ENCODE peak calls at places on chromosomes 4 and X, in eight cellular contexts. One of them, this sample, is unnamed.

GRCh38 chr4:139988863-139989765 is 164.9 kb downstream of the MAML3 start:
- DNase-seq in DND-41: no peak
- DNase-seq in fibroblast of lung: peak
- DNase-seq in pancreas: no peak
- DNase-seq in natural killer cell: no peak
- DNase-seq in left lung: peak
- DNase-seq in RWPE1: peak
- DNase-seq in kidney epithelial cell: peak
- DNase-seq in this sample: peak

GRCh38 chrX:13092455-13092941 is 48.1 kb upstream of the FAM9C start:
- DNase-seq in DND-41: peak
- DNase-seq in fibroblast of lung: no peak
- DNase-seq in pancreas: peak
- DNase-seq in natural killer cell: peak
- DNase-seq in left lung: peak
- DNase-seq in RWPE1: no peak
- DNase-seq in kidney epithelial cell: no peak
- DNase-seq in this sample: peak

GRCh38 chr4:174828845-174829701 is at the start of gene GLRA3:
- DNase-seq in DND-41: peak
- DNase-seq in fibroblast of lung: peak
- DNase-seq in pancreas: peak
- DNase-seq in natural killer cell: no peak
- DNase-seq in left lung: peak
- DNase-seq in RWPE1: peak
- DNase-seq in kidney epithelial cell: peak
- DNase-seq in this sample: peak

GRCh38 chrX:68332156-68332823 is 101.0 kb downstream of the OPHN1 start:
- DNase-seq in DND-41: no peak
- DNase-seq in fibroblast of lung: peak
- DNase-seq in pancreas: no peak
- DNase-seq in natural killer cell: no peak
- DNase-seq in left lung: no peak
- DNase-seq in RWPE1: no peak
- DNase-seq in kidney epithelial cell: no peak
- DNase-seq in this sample: no peak

GRCh38 chr4:113919145-113919544 is 60.3 kb downstream of the ARSJ start:
- DNase-seq in DND-41: no peak
- DNase-seq in fibroblast of lung: no peak
- DNase-seq in pancreas: no peak
- DNase-seq in natural killer cell: no peak
- DNase-seq in left lung: no peak
- DNase-seq in RWPE1: no peak
- DNase-seq in kidney epithelial cell: no peak
- DNase-seq in this sample: no peak

GRCh38 chrX:150848914-150849365 is 49.5 kb downstream of the CD99L2 start:
- DNase-seq in DND-41: no peak
- DNase-seq in fibroblast of lung: no peak
- DNase-seq in pancreas: peak
- DNase-seq in natural killer cell: no peak
- DNase-seq in left lung: peak
- DNase-seq in RWPE1: no peak
- DNase-seq in kidney epithelial cell: peak
- DNase-seq in this sample: peak

GRCh38 chr4:5462896-5463295 is 245.5 kb downstream of the EVC2 start:
- DNase-seq in DND-41: no peak
- DNase-seq in fibroblast of lung: no peak
- DNase-seq in pancreas: no peak
- DNase-seq in natural killer cell: no peak
- DNase-seq in left lung: no peak
- DNase-seq in RWPE1: no peak
- DNase-seq in kidney epithelial cell: no peak
- DNase-seq in this sample: no peak

GRCh38 chrX:46912673-46913491 is 661 bp downstream of the JADE3 start:
- DNase-seq in DND-41: peak
- DNase-seq in fibroblast of lung: peak
- DNase-seq in pancreas: peak
- DNase-seq in natural killer cell: peak
- DNase-seq in left lung: peak
- DNase-seq in RWPE1: no peak
- DNase-seq in kidney epithelial cell: no peak
- DNase-seq in this sample: peak

GRCh38 chr4:40515037-40515397 is 114.6 kb downstream of the RBM47 start:
- DNase-seq in DND-41: no peak
- DNase-seq in fibroblast of lung: peak
- DNase-seq in pancreas: no peak
- DNase-seq in natural killer cell: no peak
- DNase-seq in left lung: no peak
- DNase-seq in RWPE1: peak
- DNase-seq in kidney epithelial cell: peak
- DNase-seq in this sample: no peak

GRCh38 chrX:139759637-139760036 is 51.7 kb upstream of the MCF2 start:
- DNase-seq in DND-41: no peak
- DNase-seq in fibroblast of lung: peak
- DNase-seq in pancreas: no peak
- DNase-seq in natural killer cell: no peak
- DNase-seq in left lung: no peak
- DNase-seq in RWPE1: no peak
- DNase-seq in kidney epithelial cell: no peak
- DNase-seq in this sample: peak

GRCh38 chrX:104430720-104431119 is 135.3 kb upstream of the IL1RAPL2 start:
- DNase-seq in DND-41: no peak
- DNase-seq in fibroblast of lung: no peak
- DNase-seq in pancreas: no peak
- DNase-seq in natural killer cell: no peak
- DNase-seq in left lung: no peak
- DNase-seq in RWPE1: peak
- DNase-seq in kidney epithelial cell: no peak
- DNase-seq in this sample: no peak

GRCh38 chrX:51804741-51805140 is 61.5 kb downstream of the GSPT2 start:
- DNase-seq in DND-41: no peak
- DNase-seq in fibroblast of lung: no peak
- DNase-seq in pancreas: no peak
- DNase-seq in natural killer cell: no peak
- DNase-seq in left lung: no peak
- DNase-seq in RWPE1: no peak
- DNase-seq in kidney epithelial cell: no peak
- DNase-seq in this sample: no peak

GRCh38 chr4:169153451-169153850 is 117.3 kb downstream of the SH3RF1 start:
- DNase-seq in DND-41: no peak
- DNase-seq in fibroblast of lung: no peak
- DNase-seq in pancreas: no peak
- DNase-seq in natural killer cell: no peak
- DNase-seq in left lung: no peak
- DNase-seq in RWPE1: no peak
- DNase-seq in kidney epithelial cell: no peak
- DNase-seq in this sample: no peak

GRCh38 chr4:169152104-169152503 is 118.7 kb downstream of the SH3RF1 start:
- DNase-seq in DND-41: no peak
- DNase-seq in fibroblast of lung: no peak
- DNase-seq in pancreas: no peak
- DNase-seq in natural killer cell: no peak
- DNase-seq in left lung: no peak
- DNase-seq in RWPE1: no peak
- DNase-seq in kidney epithelial cell: no peak
- DNase-seq in this sample: no peak

GRCh38 chr4:169151671-169152070 is 119.1 kb downstream of the SH3RF1 start:
- DNase-seq in DND-41: no peak
- DNase-seq in fibroblast of lung: peak
- DNase-seq in pancreas: no peak
- DNase-seq in natural killer cell: no peak
- DNase-seq in left lung: no peak
- DNase-seq in RWPE1: no peak
- DNase-seq in kidney epithelial cell: no peak
- DNase-seq in this sample: no peak

GRCh38 chr4:169150806-169151205 is 120.0 kb downstream of the SH3RF1 start:
- DNase-seq in DND-41: no peak
- DNase-seq in fibroblast of lung: no peak
- DNase-seq in pancreas: no peak
- DNase-seq in natural killer cell: no peak
- DNase-seq in left lung: no peak
- DNase-seq in RWPE1: no peak
- DNase-seq in kidney epithelial cell: no peak
- DNase-seq in this sample: no peak

DNA sequence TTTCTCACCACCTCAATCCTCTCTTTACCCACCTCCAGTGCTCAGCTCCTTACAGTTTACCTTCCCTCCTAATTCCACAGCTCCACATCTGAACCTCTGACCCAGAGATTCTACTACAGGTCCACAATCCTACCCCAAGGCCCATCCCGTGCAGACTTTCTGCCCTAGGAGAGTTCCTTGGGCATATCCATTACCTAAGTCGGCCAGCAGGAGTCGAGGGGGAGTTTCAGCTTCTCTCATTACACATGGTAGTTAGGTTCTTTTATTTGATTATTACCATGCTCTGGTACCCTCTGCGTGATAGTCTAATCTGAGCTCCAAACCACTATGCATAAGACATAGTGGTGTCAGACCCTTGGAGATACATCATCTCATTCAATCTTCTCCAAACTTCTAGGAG is 117.9 kb downstream of the SH3RF1 start:
- DNase-seq in DND-41: no peak
- DNase-seq in fibroblast of lung: no peak
- DNase-seq in pancreas: no peak
- DNase-seq in natural killer cell: no peak
- DNase-seq in left lung: no peak
- DNase-seq in RWPE1: no peak
- DNase-seq in kidney epithelial cell: no peak
- DNase-seq in this sample: no peak
- TF ChIP-seq CTCF in DND-41: no peak
- TF ChIP-seq CTCF in fibroblast of lung: peak
- TF ChIP-seq CTCF in pancreas: no peak
- TF ChIP-seq CTCF in natural killer cell: no peak
- TF ChIP-seq CTCF in left lung: no peak
- TF ChIP-seq CTCF in RWPE1: no peak
- TF ChIP-seq CTCF in kidney epithelial cell: peak
- TF ChIP-seq CTCF in this sample: no peak

GRCh38 chrX:119885554-119886428 is 9.9 kb upstream of the AKAP14 start:
- DNase-seq in DND-41: peak
- DNase-seq in fibroblast of lung: no peak
- DNase-seq in pancreas: no peak
- DNase-seq in natural killer cell: no peak
- DNase-seq in left lung: no peak
- DNase-seq in RWPE1: no peak
- DNase-seq in kidney epithelial cell: no peak
- DNase-seq in this sample: peak

DNA sequence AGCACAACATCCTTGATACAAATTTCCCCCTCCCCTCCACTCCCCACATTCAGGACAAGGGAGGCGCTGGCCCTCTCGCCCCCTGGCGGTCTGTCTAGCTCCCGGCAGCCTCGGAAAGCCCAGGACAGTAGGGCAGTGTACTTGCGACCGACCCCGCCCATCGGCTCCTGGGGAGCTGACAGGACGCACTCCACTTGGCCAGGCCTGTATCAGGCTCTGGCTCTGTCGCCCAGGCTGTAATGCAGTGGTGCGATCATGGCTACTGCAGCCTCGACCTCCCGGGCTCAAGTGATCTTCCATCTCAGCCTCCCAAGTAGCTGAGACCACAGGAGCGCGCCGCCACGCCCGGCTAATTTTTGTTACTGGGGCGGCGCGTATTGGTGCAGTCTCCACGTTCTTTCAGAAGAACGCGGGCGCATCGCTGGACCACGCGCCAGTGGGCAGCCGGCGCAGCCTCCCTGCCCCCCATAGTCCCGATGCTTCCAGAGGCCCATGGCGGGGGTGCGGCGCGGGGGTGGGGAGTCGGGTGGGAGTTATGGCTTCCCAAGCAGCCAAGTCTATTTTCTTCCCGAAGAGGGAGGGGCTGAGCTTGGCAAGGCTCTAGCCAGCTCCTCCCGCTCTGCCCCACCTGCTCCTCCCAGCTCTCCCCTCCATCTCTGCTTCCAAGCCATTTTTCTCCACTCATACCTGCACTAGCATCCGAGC is 7.8 kb upstream of the AKAP14 start:
- DNase-seq in DND-41: no peak
- DNase-seq in fibroblast of lung: peak
- DNase-seq in pancreas: peak
- DNase-seq in natural killer cell: peak
- DNase-seq in left lung: peak
- DNase-seq in RWPE1: peak
- DNase-seq in kidney epithelial cell: no peak
- DNase-seq in this sample: peak
- TF ChIP-seq CTCF in DND-41: no peak
- TF ChIP-seq CTCF in fibroblast of lung: peak
- TF ChIP-seq CTCF in pancreas: peak
- TF ChIP-seq CTCF in natural killer cell: peak
- TF ChIP-seq CTCF in left lung: peak
- TF ChIP-seq CTCF in RWPE1: peak
- TF ChIP-seq CTCF in kidney epithelial cell: peak
- TF ChIP-seq CTCF in this sample: peak

GRCh38 chrX:21932277-21932996 is 8.1 kb upstream of the SMS start:
- DNase-seq in DND-41: no peak
- DNase-seq in fibroblast of lung: peak
- DNase-seq in pancreas: no peak
- DNase-seq in natural killer cell: no peak
- DNase-seq in left lung: peak
- DNase-seq in RWPE1: peak
- DNase-seq in kidney epithelial cell: peak
- DNase-seq in this sample: peak
- TF ChIP-seq CTCF in DND-41: no peak
- TF ChIP-seq CTCF in fibroblast of lung: peak
- TF ChIP-seq CTCF in pancreas: no peak
- TF ChIP-seq CTCF in natural killer cell: no peak
- TF ChIP-seq CTCF in left lung: no peak
- TF ChIP-seq CTCF in RWPE1: no peak
- TF ChIP-seq CTCF in kidney epithelial cell: no peak
- TF ChIP-seq CTCF in this sample: no peak

DNA sequence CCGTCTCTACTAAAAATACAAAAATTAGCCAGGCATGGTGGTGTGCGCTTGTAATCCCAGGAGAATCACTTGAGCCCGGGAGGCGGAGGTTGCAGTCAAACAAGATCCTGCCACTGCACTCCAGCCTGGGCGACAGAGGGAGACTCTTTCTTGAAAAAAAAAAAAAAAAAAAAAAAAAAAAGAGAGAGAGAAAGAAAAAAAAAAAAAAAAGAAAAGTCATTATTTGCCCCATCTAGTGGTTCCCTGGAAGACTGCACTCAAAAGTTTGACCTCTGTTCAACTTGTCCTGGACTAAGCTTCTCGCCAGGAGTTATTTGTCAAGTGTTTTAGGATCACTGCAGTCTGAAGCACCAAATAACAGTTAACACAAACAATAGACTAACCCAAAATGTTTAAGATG is 45.3 kb upstream of the KCTD8 start:
- DNase-seq in DND-41: no peak
- DNase-seq in fibroblast of lung: no peak
- DNase-seq in pancreas: no peak
- DNase-seq in natural killer cell: no peak
- DNase-seq in left lung: no peak
- DNase-seq in RWPE1: peak
- DNase-seq in kidney epithelial cell: no peak
- DNase-seq in this sample: no peak
- TF ChIP-seq CTCF in DND-41: peak
- TF ChIP-seq CTCF in fibroblast of lung: peak
- TF ChIP-seq CTCF in pancreas: no peak
- TF ChIP-seq CTCF in natural killer cell: no peak
- TF ChIP-seq CTCF in left lung: no peak
- TF ChIP-seq CTCF in RWPE1: peak
- TF ChIP-seq CTCF in kidney epithelial cell: peak
- TF ChIP-seq CTCF in this sample: no peak